ENCODE peak calls at places on chromosomes 6 and 20, in seven cellular contexts. L is H9, T is hepatocyte, C is PC-9, J is endothelial cell of umbilical vein, E is mesendoderm, Y is IMR-90. A is an unnamed sample.

GRCh38 chr6:35047265-35048011 is 93.7 kb downstream of the TCP11 start:
- DNase-seq in Y (peak), C (no peak), J (peak), E (no peak), T (no peak), L (no peak), A (peak)

GRCh38 chr6:85551264-85551663 is 42.4 kb downstream of the SNX14 start:
- DNase-seq in E (peak), J (no peak), T (no peak), L (no peak), Y (no peak), C (no peak), A (no peak)

GRCh38 chr6:43702522-43703440 is 15.2 kb upstream of the MRPS18A start:
- DNase-seq in Y (peak), L (peak), E (peak), C (peak), J (peak), T (peak), A (peak)

GRCh38 chr6:41342241-41342640 is 6.8 kb downstream of the NCR2 start:
- DNase-seq in L (no peak), T (no peak), C (no peak), J (no peak), E (no peak), Y (no peak), A (no peak)

GRCh38 chr6:128518531-128519131 is 1.8 kb downstream of the PTPRK start:
- DNase-seq in C (no peak), Y (no peak), E (no peak), J (peak), L (no peak), T (no peak), A (peak)

GRCh38 chr6:84220809-84221409 is 6.5 kb downstream of the CEP162 start:
- DNase-seq in L (no peak), T (peak), E (peak), J (peak), Y (peak), C (no peak), A (peak)

GRCh38 chr6:37566209-37566859 is 66.6 kb upstream of the CCDC167 start:
- DNase-seq in J (peak), E (no peak), L (peak), Y (no peak), C (no peak), T (peak), A (peak)

GRCh38 chr6:123587838-123588545 is 48.8 kb downstream of the TRDN start:
- DNase-seq in L (peak), J (no peak), E (peak), C (no peak), Y (no peak), T (no peak), A (no peak)

GRCh38 chr6:75317503-75318206 is 33.1 kb upstream of the TMEM30A start:
- DNase-seq in Y (peak), L (no peak), E (peak), J (peak), T (no peak), C (no peak), A (peak)

GRCh38 chr20:15700147-15700765 is 873.0 kb downstream of the KIF16B start:
- DNase-seq in C (peak), T (no peak), E (peak), Y (no peak), L (no peak), J (no peak), A (no peak)

GRCh38 chr6:72182337-72183246 is 296.2 kb downstream of the RIMS1 start:
- DNase-seq in E (peak), L (peak), C (peak), Y (peak), T (peak), J (peak), A (peak)

GRCh38 chr6:123655520-123656306 is 19.0 kb upstream of the TRDN start:
- DNase-seq in J (peak), E (no peak), Y (no peak), T (no peak), L (no peak), C (no peak), A (peak)

GRCh38 chr6:11042750-11043551 is 1.2 kb downstream of the ELOVL2 start:
- DNase-seq in E (peak), J (no peak), T (no peak), L (no peak), Y (peak), C (no peak), A (no peak)

GRCh38 chr6:157787080-157787479 is 36.0 kb upstream of the SNX9 start:
- DNase-seq in Y (peak), C (no peak), T (peak), L (no peak), E (no peak), J (no peak), A (peak)

GRCh38 chr20:38098952-38099351 is 65.4 kb downstream of the RPRD1B start:
- DNase-seq in J (peak), L (no peak), T (no peak), C (no peak), E (no peak), Y (no peak), A (no peak)

GRCh38 chr20:45817652-45818194 is 5.3 kb downstream of the UBE2C start:
- DNase-seq in Y (peak), L (no peak), T (no peak), E (peak), J (no peak), C (peak), A (peak)

GRCh38 chr6:16338577-16339262 is 100.3 kb downstream of the GMPR start:
- DNase-seq in Y (peak), L (no peak), E (peak), J (peak), C (peak), T (peak), A (peak)
- H3K4me2 ChIP-seq in Y (peak), L (no peak), E (no peak), J (peak), C (peak), T (peak), A (peak)

GRCh38 chr6:107657755-107658461 is 166.2 kb downstream of the SCML4 start:
- DNase-seq in C (peak), E (no peak), Y (peak), T (peak), J (peak), L (peak), A (no peak)

GRCh38 chr6:107655245-107655644 is 165.3 kb downstream of the SOBP start:
- DNase-seq in L (peak), C (no peak), E (peak), J (peak), T (no peak), Y (no peak), A (peak)

GRCh38 chr6:107656883-107657282 is 167.0 kb downstream of the SOBP start:
- DNase-seq in E (no peak), T (no peak), C (no peak), Y (no peak), J (no peak), L (no peak), A (no peak)

GRCh38 chr6:107657373-107657754 is 166.7 kb downstream of the SCML4 start:
- DNase-seq in L (no peak), T (no peak), C (no peak), J (no peak), E (no peak), Y (no peak), A (no peak)

DNA sequence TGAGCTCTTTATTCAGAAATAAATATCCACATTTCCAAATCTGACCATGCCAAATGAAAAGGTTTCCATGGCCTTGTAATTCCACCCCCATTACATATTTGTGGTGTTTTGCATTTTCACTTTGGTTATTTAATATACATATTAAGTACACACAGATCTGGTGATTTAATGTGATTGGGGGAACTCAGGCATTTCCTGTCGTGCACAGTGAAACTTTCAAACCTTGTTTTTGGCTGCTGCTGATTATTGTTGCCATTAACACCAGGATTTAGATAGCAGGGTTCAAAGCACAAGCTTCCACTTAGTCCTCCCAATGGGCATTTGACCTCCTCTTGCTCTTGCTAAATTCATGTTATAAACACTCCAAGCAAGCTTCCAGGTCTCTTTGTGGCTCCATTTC is 166.5 kb downstream of the SOBP start:
- DNase-seq in E (no peak), C (no peak), Y (peak), L (no peak), T (no peak), J (no peak), A (no peak)
- H3K4me2 ChIP-seq in E (no peak), C (no peak), Y (peak), L (no peak), T (no peak), J (no peak), A (no peak)

GRCh38 chr20:17648306-17648646 is 33.8 kb downstream of the RRBP1 start:
- DNase-seq in J (no peak), C (no peak), E (no peak), Y (no peak), L (no peak), T (no peak), A (no peak)

GRCh38 chr20:17648782-17649730 is 33.0 kb downstream of the RRBP1 start:
- DNase-seq in Y (no peak), E (no peak), J (no peak), C (no peak), T (no peak), L (no peak), A (no peak)

GRCh38 chr20:17646901-17647301 is 35.1 kb downstream of the RRBP1 start:
- DNase-seq in C (no peak), L (no peak), T (no peak), J (no peak), E (no peak), Y (no peak), A (no peak)

GRCh38 chr20:17646209-17646717 is 35.8 kb downstream of the RRBP1 start:
- DNase-seq in T (no peak), J (no peak), Y (no peak), C (no peak), E (no peak), L (no peak), A (no peak)

DNA sequence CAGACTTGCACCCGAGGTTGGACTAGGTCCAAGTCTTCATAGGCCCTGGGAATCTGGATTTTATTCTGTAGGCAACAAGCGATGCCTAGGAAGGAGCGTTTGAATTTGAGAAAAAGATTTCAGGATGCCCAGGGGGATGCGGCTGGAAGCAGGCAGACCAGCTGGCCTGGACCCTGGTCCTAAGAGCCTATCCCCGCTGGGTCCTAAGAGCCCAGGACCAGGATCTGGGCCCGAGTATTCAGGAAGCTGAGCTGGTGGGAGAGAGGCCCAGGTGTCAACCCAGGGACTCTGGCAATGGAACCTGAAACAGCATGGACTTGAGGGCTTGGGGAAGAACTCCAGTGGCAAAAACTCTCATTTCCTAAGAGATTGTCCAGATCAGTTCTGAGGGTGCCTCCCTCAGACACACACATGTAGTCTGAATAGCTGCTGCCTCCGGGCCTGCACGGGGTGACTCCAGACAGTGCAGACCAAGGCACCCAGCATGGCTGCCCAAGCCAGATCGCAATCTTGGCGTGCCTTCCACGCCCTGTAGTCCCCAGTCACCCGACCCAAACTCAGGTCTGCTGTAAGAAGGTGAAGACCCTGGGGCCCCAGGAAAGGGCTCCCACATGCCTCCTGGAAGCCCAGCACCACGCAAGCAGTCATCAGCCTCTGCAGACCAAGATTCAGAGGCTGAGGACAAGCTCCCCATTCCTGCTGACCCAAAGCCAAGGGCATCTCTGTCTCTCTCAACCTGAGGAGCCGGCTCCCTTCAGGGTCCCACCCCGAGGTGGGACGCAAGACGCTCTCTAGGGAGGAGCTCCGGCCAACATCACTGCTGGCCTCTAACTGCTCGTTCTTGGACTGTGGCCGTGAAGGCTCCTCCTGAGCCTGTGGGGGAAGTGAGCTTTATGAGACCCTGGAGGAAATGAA is 34.4 kb downstream of the RRBP1 start:
- DNase-seq in Y (no peak), J (no peak), T (no peak), E (no peak), L (no peak), C (no peak), A (no peak)
- H3K4me2 ChIP-seq in Y (no peak), J (no peak), T (no peak), E (no peak), L (no peak), C (no peak), A (no peak)

GRCh38 chr6:134312038-134312660 is 5.8 kb downstream of the SGK1 start:
- DNase-seq in C (no peak), Y (no peak), J (no peak), E (no peak), L (no peak), T (no peak), A (no peak)

GRCh38 chr6:134315189-134315588 is 2.7 kb downstream of the SGK1 start:
- DNase-seq in Y (no peak), T (no peak), E (no peak), L (no peak), C (no peak), J (no peak), A (no peak)

GRCh38 chr6:134316733-134317431 is 1.0 kb downstream of the SGK1 start:
- DNase-seq in C (no peak), E (peak), Y (no peak), J (no peak), T (no peak), L (no peak), A (no peak)

GRCh38 chr6:134315974-134316391 is 1.9 kb downstream of the SGK1 start:
- DNase-seq in Y (no peak), T (no peak), E (no peak), J (no peak), L (no peak), C (no peak), A (no peak)

GRCh38 chr6:134314236-134314821 is 3.6 kb downstream of the SGK1 start:
- DNase-seq in E (no peak), J (no peak), Y (no peak), C (no peak), L (no peak), T (no peak), A (no peak)
- H3K4me2 ChIP-seq in E (no peak), J (no peak), Y (no peak), C (no peak), L (no peak), T (no peak), A (no peak)

DNA sequence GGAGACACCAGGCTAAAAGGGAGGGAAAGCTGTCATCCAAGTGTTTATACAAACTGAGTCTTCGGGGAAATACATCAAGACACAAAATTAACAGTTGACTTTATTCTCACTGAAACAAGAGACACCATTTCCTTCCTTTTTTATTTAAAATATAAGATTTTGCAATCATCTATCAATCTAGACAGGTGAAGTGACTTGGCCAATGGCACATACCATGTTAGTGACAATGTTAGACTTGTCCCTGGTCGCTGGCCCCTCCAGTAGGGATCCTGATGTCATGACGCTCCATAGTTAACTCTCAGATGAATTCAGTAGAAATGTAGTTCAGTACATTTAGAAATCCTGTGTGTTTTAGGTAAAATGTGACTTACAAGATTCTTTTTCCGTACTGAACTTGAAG is 2.9 kb downstream of the SASH1 start:
- DNase-seq in T (no peak), J (no peak), Y (no peak), L (no peak), E (no peak), C (no peak), A (no peak)
- H3K4me2 ChIP-seq in T (peak), J (peak), Y (no peak), L (peak), E (no peak), C (peak), A (no peak)

DNA sequence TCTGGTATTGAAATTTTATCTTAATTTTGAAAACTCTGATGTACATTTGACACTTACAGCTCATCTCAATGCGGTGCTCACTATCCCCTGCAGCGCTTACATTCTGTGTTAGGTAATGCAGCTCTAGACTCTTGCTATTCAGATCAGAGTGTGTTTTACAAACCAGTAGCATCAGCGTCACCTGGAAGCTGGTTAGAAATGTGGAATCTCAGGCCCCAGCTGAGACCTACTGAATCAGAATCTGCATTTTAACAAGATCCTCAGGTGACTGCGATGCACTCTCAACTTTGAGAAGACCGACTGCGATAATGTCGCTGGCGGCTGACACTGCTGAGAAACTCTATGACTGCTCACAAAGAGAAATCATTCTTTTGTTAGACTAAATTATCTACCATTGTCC is 140.3 kb upstream of the BTBD3 start:
- DNase-seq in J (no peak), C (no peak), T (no peak), E (no peak), L (no peak), Y (no peak), A (no peak)
- H3K4me2 ChIP-seq in J (peak), C (no peak), T (peak), E (no peak), L (peak), Y (peak), A (peak)

DNA sequence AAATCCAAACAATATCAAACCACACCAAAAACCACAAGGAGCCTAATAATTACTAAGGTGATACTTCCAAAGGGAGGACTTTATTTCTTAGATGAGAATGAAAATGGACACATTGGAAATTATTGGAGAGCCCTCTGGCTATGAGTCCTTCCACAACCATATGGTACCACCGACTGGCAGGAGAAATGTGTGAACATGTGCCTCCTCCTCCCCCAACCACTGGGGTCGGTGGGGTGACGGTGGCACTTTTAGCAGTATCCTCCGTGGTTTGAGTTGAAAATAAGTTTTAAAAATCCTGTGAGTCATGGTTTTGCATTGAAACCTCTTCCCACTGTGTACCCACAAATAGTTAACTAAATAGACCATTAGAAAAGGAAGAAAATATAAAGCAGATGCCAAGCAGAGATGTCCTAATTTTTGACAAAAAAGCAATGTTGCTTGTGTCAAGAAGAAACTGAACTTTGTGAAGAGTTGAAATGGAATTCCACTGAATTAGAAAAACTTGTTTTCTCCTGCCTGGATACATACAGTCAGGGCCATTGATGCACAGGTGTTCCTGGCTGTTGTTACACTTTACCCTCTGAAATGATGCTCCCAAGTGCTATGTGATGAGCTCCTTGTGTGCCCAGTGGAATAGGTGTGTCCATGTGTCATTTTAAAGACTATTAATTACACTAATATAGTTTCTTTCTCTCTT is 3.2 kb downstream of the EDN1 start:
- DNase-seq in L (no peak), J (no peak), C (no peak), T (no peak), Y (no peak), E (no peak), A (no peak)
- H3K4me2 ChIP-seq in L (no peak), J (peak), C (peak), T (no peak), Y (no peak), E (no peak), A (no peak)